ENCODE peak calls at places on chromosomes 6 and 20, in nine cellular contexts. Y is PC-3, O is GM23338, V is HCT116, C is hepatocyte, E is GM23248, S is MM.1S, W is SK-N-SH, T is OCI-LY7. B is an unnamed sample.
A peak's percentile ranks its signal among the peaks of the same experiment; 100 is the strongest.

GRCh38 chr20:16476032-16476431 is 97.2 kb downstream of the KIF16B start:
- DNase-seq in C (peak; percentile 61), Y (peak; percentile 86), S (peak; percentile 44), V (peak; percentile 24), W (peak; percentile 45), T (peak; percentile 61), O (peak; percentile 72), E (peak; percentile 60), B (peak; percentile 50)

GRCh38 chr6:3119040-3119723 is 671 bp downstream of the BPHL start:
- DNase-seq in E (peak; percentile 67), S (peak; percentile 19), O (no peak), V (no peak), W (no peak), Y (peak; percentile 35), T (no peak), C (peak; percentile 73), B (no peak)

GRCh38 chr6:33419580-33420492 is at the start of gene SYNGAP1:
- DNase-seq in C (peak; percentile 75), S (no peak), W (peak; percentile 67), Y (no peak), E (peak; percentile 63), V (no peak), T (peak; percentile 27), O (peak; percentile 76), B (peak; percentile 78)

GRCh38 chr20:54113553-54113952 is 43.2 kb upstream of the BCAS1 start:
- DNase-seq in E (no peak), Y (no peak), O (no peak), C (peak; percentile 68), T (no peak), W (no peak), S (no peak), V (no peak), B (no peak)

GRCh38 chr20:37912874-37913273 is 9.9 kb downstream of the VSTM2L start:
- DNase-seq in W (no peak), C (no peak), S (no peak), O (no peak), Y (no peak), E (no peak), T (no peak), V (no peak), B (no peak)

GRCh38 chr6:149166324-149166723 is 151.2 kb upstream of the TAB2 start:
- DNase-seq in Y (peak; percentile 12), W (peak; percentile 57), O (no peak), E (no peak), V (no peak), C (no peak), T (no peak), S (no peak), B (peak; percentile 43)

GRCh38 chr6:24831771-24832718 is 33.3 kb upstream of the ARMH2 start:
- DNase-seq in E (peak; percentile 74), S (no peak), W (no peak), T (no peak), V (no peak), Y (no peak), C (no peak), O (no peak), B (no peak)

GRCh38 chr6:27250955-27251671 is 3.6 kb downstream of the PRSS16 start:
- DNase-seq in W (peak; percentile 59), C (peak; percentile 95), V (peak; percentile 77), S (peak; percentile 87), O (peak; percentile 99), T (peak; percentile 85), E (peak; percentile 35), Y (peak; percentile 89), B (peak; percentile 97)

GRCh38 chr6:16766836-16767745 is 5.8 kb upstream of the ATXN1 start:
- DNase-seq in Y (no peak), C (no peak), O (no peak), E (peak; percentile 59), W (no peak), T (no peak), V (no peak), S (no peak), B (no peak)

GRCh38 chr20:41260734-41261220 is 56.8 kb downstream of the ZHX3 start:
- DNase-seq in T (no peak), W (no peak), C (no peak), Y (no peak), S (no peak), O (no peak), V (no peak), E (no peak), B (no peak)

GRCh38 chr6:39426057-39426592 is 103.6 kb upstream of the KCNK16 start:
- DNase-seq in V (no peak), E (peak; percentile 92), S (no peak), C (no peak), T (no peak), O (no peak), Y (peak; percentile 62), W (no peak), B (no peak)

GRCh38 chr20:10761232-10761631 is 87.4 kb upstream of the JAG1 start:
- DNase-seq in T (no peak), O (no peak), S (no peak), V (no peak), W (no peak), C (peak; percentile 29), Y (peak; percentile 93), E (no peak), B (no peak)

GRCh38 chr20:10758446-10758845 is 84.6 kb upstream of the JAG1 start:
- DNase-seq in S (no peak), V (no peak), T (no peak), W (no peak), E (no peak), Y (peak; percentile 97), C (no peak), O (no peak), B (no peak)

GRCh38 chr20:10763117-10763516 is 89.3 kb upstream of the JAG1 start:
- DNase-seq in C (no peak), O (peak; percentile 26), S (no peak), T (no peak), Y (no peak), W (no peak), E (no peak), V (no peak), B (peak; percentile 20)

GRCh38 chr20:10762216-10762615 is 88.4 kb upstream of the JAG1 start:
- DNase-seq in E (no peak), T (no peak), C (no peak), S (no peak), W (no peak), V (no peak), O (no peak), Y (no peak), B (no peak)

GRCh38 chr20:10761786-10762185 is 88.0 kb upstream of the JAG1 start:
- DNase-seq in T (no peak), E (no peak), S (no peak), W (no peak), V (no peak), Y (peak; percentile 98), C (no peak), O (no peak), B (no peak)
- H3K4me3 ChIP-seq in T (no peak overlapping the region), E (no peak overlapping the region), S (no peak overlapping the region), W (no peak overlapping the region), V (no peak overlapping the region), Y (peak overlapping the region; percentile 9), C (no peak overlapping the region), O (no peak overlapping the region), B (no peak overlapping the region)

GRCh38 chr6:154399097-154399496 is 42.5 kb upstream of the IPCEF1 start:
- DNase-seq in C (no peak), T (no peak), V (no peak), O (no peak), E (peak; percentile 81), Y (peak; percentile 66), W (no peak), S (no peak), B (no peak)
- TF ChIP-seq EZH2phosphoT487 in C (no peak), T (no peak), V (no peak), O (no peak), E (no peak), Y (no peak), W (no peak), S (no peak), B (no peak)

GRCh38 chr6:43985329-43985728 is 141.9 kb downstream of the MRPL14 start:
- DNase-seq in V (no peak), C (no peak), E (no peak), W (no peak), O (no peak), T (no peak), Y (no peak), S (no peak), B (no peak)

GRCh38 chr6:43983191-43983590 is 144.1 kb downstream of the MRPL14 start:
- DNase-seq in V (no peak), O (no peak), E (no peak), Y (no peak), S (no peak), T (no peak), C (no peak), W (peak; percentile 11), B (no peak)

GRCh38 chr6:43986177-43986825 is 141.0 kb downstream of the MRPL14 start:
- DNase-seq in C (no peak), E (no peak), S (no peak), W (no peak), O (no peak), Y (no peak), T (no peak), V (no peak), B (no peak)

GRCh38 chr6:43983632-43984031 is 143.6 kb downstream of the MRPL14 start:
- DNase-seq in V (no peak), Y (no peak), W (peak; percentile 7), S (no peak), C (no peak), E (no peak), T (no peak), O (no peak), B (no peak)

GRCh38 chr6:43984442-43985321 is 142.6 kb downstream of the MRPL14 start:
- DNase-seq in Y (no peak), T (no peak), V (no peak), O (no peak), W (no peak), C (no peak), S (no peak), E (peak; percentile 13), B (no peak)
- H3K4me1 ChIP-seq in Y (peaks cover 5% of the 10 kb centered on the region), T (no peaks in the 10 kb centered on the region), V (peaks cover 4% of the 10 kb centered on the region), O (no peaks in the 10 kb centered on the region), W (peaks cover 25% of the 10 kb centered on the region), C (peaks cover 12% of the 10 kb centered on the region), S (no peaks in the 10 kb centered on the region), E (no peaks in the 10 kb centered on the region), B (peaks cover 4% of the 10 kb centered on the region)

GRCh38 chr6:87118054-87118453 is 23.1 kb upstream of the CGA start:
- DNase-seq in V (peak; percentile 6), C (no peak), Y (peak; percentile 72), O (no peak), S (no peak), T (no peak), W (no peak), E (no peak), B (no peak)

GRCh38 chr6:87127737-87128136 is 27.6 kb upstream of the ZNF292 start:
- DNase-seq in Y (no peak), T (no peak), W (no peak), V (no peak), C (no peak), E (no peak), O (no peak), S (no peak), B (no peak)

GRCh38 chr6:87126501-87126900 is 28.9 kb upstream of the ZNF292 start:
- DNase-seq in V (no peak), S (no peak), Y (no peak), W (no peak), E (no peak), O (no peak), C (no peak), T (no peak), B (no peak)

GRCh38 chr6:87124074-87124473 is 29.2 kb upstream of the CGA start:
- DNase-seq in O (no peak), Y (no peak), T (peak; percentile 4), E (no peak), C (no peak), S (no peak), V (no peak), W (no peak), B (no peak)

GRCh38 chr6:87122477-87122876 is 27.6 kb upstream of the CGA start:
- DNase-seq in Y (no peak), O (peak; percentile 76), T (no peak), V (no peak), E (no peak), S (no peak), W (no peak), C (no peak), B (no peak)
- H3K4me3 ChIP-seq in Y (no peak overlapping the region), O (peak overlapping the region; percentile 46), T (no peak overlapping the region), V (no peak overlapping the region), E (peak overlapping the region; percentile 40), S (no peak overlapping the region), W (no peak overlapping the region), C (no peak overlapping the region), B (no peak overlapping the region)

B was measured in neural progenitor cell.